ENCODE peak calls at places on chromosomes 12 and 14, in eight cellular contexts. Z is naive thymus-derived CD4-positive, alpha-beta T cell; Y is PC-9; E is right cardiac atrium; U is GM12878; I is bronchial epithelial cell; R is brain microvascular endothelial cell; P is fibroblast of lung. W is an unnamed sample.

GRCh38 chr12:57243521-57244305 is 7.3 kb downstream of the STAC3 start:
- DNase-seq in Z (peak; percentile 84), Y (peak; percentile 82), E (peak; percentile 78), U (no peak), I (peak; percentile 57), R (peak; percentile 72), P (peak; percentile 73), W (no peak)

GRCh38 chr14:85974602-85975001 is 444.7 kb downstream of the FLRT2 start:
- DNase-seq in Z (no peak), Y (no peak), E (no peak), U (no peak), I (no peak), R (no peak), P (no peak), W (no peak)

GRCh38 chr14:101503431-101504095 is 57.7 kb upstream of the DIO3 start:
- DNase-seq in Z (no peak), Y (no peak), E (no peak), U (no peak), I (no peak), R (no peak), P (no peak), W (no peak)

GRCh38 chr14:104206281-104206904 is 68.0 kb downstream of the KIF26A start:
- DNase-seq in Z (no peak), Y (no peak), E (no peak), U (no peak), I (no peak), R (no peak), P (no peak), W (no peak)

GRCh38 chr14:73755434-73756014 is 41.3 kb upstream of the PNMA1 start:
- DNase-seq in Z (no peak), Y (peak; percentile 61), E (no peak), U (no peak), I (peak; percentile 73), R (no peak), P (no peak), W (no peak)

GRCh38 chr14:101457177-101457935 is 103.9 kb upstream of the DIO3 start:
- DNase-seq in Z (no peak), Y (no peak), E (no peak), U (no peak), I (no peak), R (no peak), P (no peak), W (no peak)

GRCh38 chr12:87812711-87813110 is 216.5 kb downstream of the C12orf50 start:
- DNase-seq in Z (no peak), Y (no peak), E (no peak), U (no peak), I (no peak), R (no peak), P (no peak), W (no peak)

GRCh38 chr12:52896190-52897100 is 8.4 kb downstream of the KRT8 start:
- DNase-seq in Z (no peak), Y (no peak), E (no peak), U (no peak), I (no peak), R (no peak), P (no peak), W (no peak)

GRCh38 chr14:74429221-74429691 is 3.2 kb upstream of the SYNDIG1L start:
- DNase-seq in Z (no peak), Y (no peak), E (no peak), U (no peak), I (no peak), R (no peak), P (no peak), W (no peak)

GRCh38 chr12:8648598-8649205 is 13.9 kb downstream of the MFAP5 start:
- DNase-seq in Z (no peak), Y (no peak), E (no peak), U (peak; percentile 95), I (no peak), R (no peak), P (no peak), W (no peak)

GRCh38 chr14:69685716-69686115 is 74.3 kb downstream of the SUSD6 start:
- DNase-seq in Z (no peak), Y (no peak), E (peak; percentile 80), U (no peak), I (peak; percentile 75), R (no peak), P (peak; percentile 67), W (peak; percentile 77)

GRCh38 chr12:50276912-50277671 is 6.2 kb downstream of the LIMA1 start:
- DNase-seq in Z (no peak), Y (no peak), E (no peak), U (no peak), I (no peak), R (no peak), P (no peak), W (no peak)

GRCh38 chr12:127516467-127516866 is 750.5 kb upstream of the TMEM132C start:
- DNase-seq in Z (no peak), Y (no peak), E (no peak), U (no peak), I (no peak), R (peak; percentile 54), P (no peak), W (no peak)

GRCh38 chr12:45446013-45446412 is 230.1 kb downstream of the ANO6 start:
- DNase-seq in Z (no peak), Y (no peak), E (no peak), U (no peak), I (no peak), R (no peak), P (no peak), W (no peak)

GRCh38 chr12:30753233-30753632 is 1.5 kb downstream of the CAPRIN2 start:
- DNase-seq in Z (peak; percentile 22), Y (no peak), E (no peak), U (no peak), I (peak; percentile 29), R (peak; percentile 40), P (peak; percentile 46), W (no peak)

GRCh38 chr12:64392221-64392620 is 1.7 kb upstream of the C12orf56 start:
- DNase-seq in Z (peak; percentile 48), Y (no peak), E (no peak), U (no peak), I (peak; percentile 56), R (peak; percentile 64), P (peak; percentile 69), W (no peak)

GRCh38 chr14:51302319-51303030 is 62.4 kb downstream of the TMX1 start:
- DNase-seq in Z (no peak), Y (peak; percentile 34), E (no peak), U (no peak), I (no peak), R (no peak), P (peak; percentile 73), W (no peak)

GRCh38 chr14:91858536-91859275 is 8.6 kb downstream of the TC2N start:
- DNase-seq in Z (no peak), Y (peak; percentile 6), E (no peak), U (no peak), I (peak; percentile 58), R (peak; percentile 40), P (peak; percentile 57), W (no peak)

GRCh38 chr12:90098132-90098779 is 389.6 kb upstream of the ATP2B1 start:
- DNase-seq in Z (no peak), Y (no peak), E (no peak), U (no peak), I (no peak), R (no peak), P (no peak), W (no peak)

GRCh38 chr14:76546426-76547221 is 170.7 kb downstream of the ESRRB start:
- DNase-seq in Z (no peak), Y (peak; percentile 12), E (no peak), U (no peak), I (peak; percentile 66), R (no peak), P (no peak), W (no peak)

GRCh38 chr12:83477289-83477688 is 790.6 kb downstream of the TMTC2 start:
- DNase-seq in Z (no peak), Y (no peak), E (no peak), U (no peak), I (no peak), R (no peak), P (no peak), W (no peak)

GRCh38 chr12:10194160-10194559 is 15.3 kb downstream of the TMEM52B start:
- DNase-seq in Z (no peak), Y (no peak), E (no peak), U (no peak), I (no peak), R (no peak), P (no peak), W (no peak)

GRCh38 chr14:23308721-23309445 is 2.2 kb downstream of the BCL2L2 start:
- DNase-seq in Z (no peak), Y (no peak), E (no peak), U (no peak), I (no peak), R (no peak), P (no peak), W (no peak)
- H3K4me3 ChIP-seq in Z (no peak overlapping the region), Y (no peak overlapping the region), E (no peak overlapping the region), U (no peak overlapping the region), I (peak overlapping the region; percentile 5), R (peak overlapping the region; percentile 92), P (peak overlapping the region; percentile 74), W (peak overlapping the region; percentile 95)

GRCh38 chr14:96686126-96686525 is 111.1 kb upstream of the VRK1 start:
- DNase-seq in Z (no peak), Y (no peak), E (no peak), U (no peak), I (no peak), R (no peak), P (no peak), W (no peak)

GRCh38 chr14:96681826-96682225 is 115.4 kb upstream of the VRK1 start:
- DNase-seq in Z (no peak), Y (no peak), E (no peak), U (no peak), I (no peak), R (no peak), P (no peak), W (peak; percentile 0)

GRCh38 chr14:96683575-96684289 is 113.5 kb upstream of the VRK1 start:
- DNase-seq in Z (no peak), Y (no peak), E (no peak), U (no peak), I (no peak), R (no peak), P (no peak), W (no peak)

DNA sequence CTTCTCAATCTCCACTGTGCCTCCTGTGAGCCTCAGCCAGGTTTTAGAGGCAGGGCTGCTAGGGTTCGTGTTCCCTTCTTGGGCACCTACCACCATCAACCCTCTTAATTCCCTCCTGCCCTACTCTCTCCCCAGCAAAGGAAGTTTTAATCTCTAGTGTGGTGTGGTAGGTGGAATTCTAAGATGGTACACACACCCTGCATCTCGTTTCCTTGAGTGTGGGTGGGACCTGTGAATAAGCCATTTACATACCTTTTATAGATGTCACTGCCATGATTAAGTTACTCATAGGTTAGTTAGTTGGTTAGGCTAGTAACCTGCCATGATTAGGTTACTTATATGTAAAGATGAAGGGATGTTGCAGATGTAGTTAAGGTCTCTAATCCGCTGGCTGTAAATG is 114.8 kb upstream of the VRK1 start:
- DNase-seq in Z (no peak), Y (no peak), E (no peak), U (no peak), I (no peak), R (no peak), P (no peak), W (no peak)
- H3K4me3 ChIP-seq in Z (no peak overlapping the region), Y (no peak overlapping the region), E (no peak overlapping the region), U (no peak overlapping the region), I (no peak overlapping the region), R (no peak overlapping the region), P (no peak overlapping the region), W (no peak overlapping the region)

GRCh38 chr12:40760821-40761220 is 68.6 kb downstream of the CNTN1 start:
- DNase-seq in Z (no peak), Y (no peak), E (no peak), U (no peak), I (no peak), R (no peak), P (no peak), W (no peak)
- H3K4me3 ChIP-seq in Z (no peak overlapping the region), Y (no peak overlapping the region), E (no peak overlapping the region), U (no peak overlapping the region), I (no peak overlapping the region), R (no peak overlapping the region), P (no peak overlapping the region), W (no peak overlapping the region)

GRCh38 chr12:100329800-100330199 is 27.1 kb upstream of the SLC17A8 start:
- DNase-seq in Z (no peak), Y (no peak), E (no peak), U (peak; percentile 77), I (no peak), R (no peak), P (no peak), W (no peak)
- H3K4me3 ChIP-seq in Z (no peak overlapping the region), Y (no peak overlapping the region), E (no peak overlapping the region), U (no peak overlapping the region), I (no peak overlapping the region), R (no peak overlapping the region), P (no peak overlapping the region), W (no peak overlapping the region)